ENCODE peak calls at places on chromosomes 1 and 21, in nine cellular contexts. H is activated effector memory CD4-positive, alpha-beta T cell treated with Interleukin-2 at 50 U/mL for 16 hours; X is stimulated activated naive B cell treated with anti-CD40 and anti-IgM and Interleukin-4, amounts not matched to agents 10 μg/mL and 1 μg/mL and 100 μg/mL, for 72 hours; W is progenitor cell of endocrine pancreas; Z is spleen; N is posterior cingulate gyrus; A is BJ; I is HCT116; K is fibroblast of the conjunctiva. E is an unnamed sample.

GRCh38 chr1:207831517-207832327 is 79.2 kb downstream of the CD34 start:
- DNase-seq in N (no peak), I (no peak), A (no peak), Z (no peak), X (peak), H (no peak), K (no peak), W (no peak), E (no peak)

GRCh38 chr1:98920441-98921110 is 84.1 kb downstream of the PLPPR5 start:
- DNase-seq in A (peak), W (no peak), N (no peak), X (no peak), I (no peak), Z (no peak), H (no peak), K (peak), E (no peak)

GRCh38 chr1:225146478-225146877 is 217.0 kb downstream of the DNAH14 start:
- DNase-seq in K (no peak), A (no peak), X (no peak), I (no peak), Z (no peak), H (no peak), N (no peak), W (no peak), E (peak)

GRCh38 chr21:42508371-42508770 is 5.3 kb upstream of the SLC37A1 start:
- DNase-seq in N (no peak), H (no peak), K (no peak), W (no peak), A (no peak), X (no peak), Z (no peak), I (no peak), E (no peak)

GRCh38 chr21:32096411-32096810 is 182.4 kb downstream of the MIS18A start:
- DNase-seq in H (no peak), N (no peak), W (no peak), A (no peak), Z (no peak), X (no peak), K (no peak), I (peak), E (no peak)

GRCh38 chr1:173301507-173301906 is 94.4 kb upstream of the TNFSF4 start:
- DNase-seq in X (no peak), Z (no peak), N (no peak), K (no peak), H (no peak), I (no peak), A (no peak), W (no peak), E (no peak)

GRCh38 chr1:156673387-156674121 is 3.7 kb downstream of the NES start:
- DNase-seq in N (no peak), W (no peak), I (no peak), H (no peak), A (no peak), Z (no peak), K (no peak), X (no peak), E (no peak)

GRCh38 chr1:204358145-204358544 is 1.6 kb downstream of the PLEKHA6 start:
- DNase-seq in W (no peak), K (no peak), H (no peak), N (no peak), I (no peak), X (no peak), A (no peak), Z (no peak), E (no peak)

GRCh38 chr1:105172803-105173202 is 1423.1 kb downstream of the AMY1C start:
- DNase-seq in Z (no peak), N (no peak), I (no peak), K (no peak), H (no peak), A (no peak), W (no peak), X (no peak), E (no peak)

GRCh38 chr1:210446479-210446878 is 117.8 kb downstream of the HHAT start:
- DNase-seq in K (no peak), W (no peak), Z (peak), N (peak), I (no peak), H (peak), A (no peak), X (peak), E (no peak)

GRCh38 chr1:3470650-3471355 is 16.3 kb downstream of the ARHGEF16 start:
- DNase-seq in H (no peak), W (no peak), X (no peak), K (no peak), N (peak), I (no peak), Z (peak), A (no peak), E (peak)

GRCh38 chr1:206685749-206686485 is 1.2 kb downstream of the MAPKAPK2 start:
- DNase-seq in K (no peak), H (peak), A (peak), N (peak), I (peak), W (peak), X (peak), Z (peak), E (peak)

GRCh38 chr1:58082596-58082995 is 463.9 kb downstream of the OMA1 start:
- DNase-seq in W (no peak), N (no peak), K (no peak), A (no peak), Z (no peak), I (no peak), H (no peak), X (no peak), E (no peak)

GRCh38 chr1:203926025-203926540 is 64.7 kb downstream of the SNRPE start:
- DNase-seq in Z (no peak), K (peak), I (no peak), W (no peak), N (no peak), H (no peak), X (no peak), A (no peak), E (no peak)

GRCh38 chr1:55988963-55989452 is 590.4 kb downstream of the PLPP3 start:
- DNase-seq in Z (no peak), H (no peak), I (no peak), A (no peak), N (no peak), X (no peak), K (no peak), W (no peak), E (no peak)

GRCh38 chr1:7535934-7536878 is 234.9 kb upstream of the VAMP3 start:
- DNase-seq in X (no peak), A (no peak), N (peak), I (no peak), K (no peak), Z (peak), W (no peak), H (no peak), E (peak)